ENCODE peak calls at places on chromosomes 7 and 10, in eight cellular contexts. S is AG04450; F is anterior cingulate cortex; U is activated naive CD8-positive, alpha-beta T cell treated with anti-CD3 and anti-CD28 coated beads, Interleukin-2, amount 50 U/mL, for 24 hours; X is OCI-LY7; Z is stimulated activated CD8-positive, alpha-beta memory T cell treated with anti-CD3 and anti-CD28 coated beads, Interleukin-7, amount 100 ng/mL, for 1 hour; Y is activated CD8-positive, alpha-beta memory T cell treated with anti-CD3 and anti-CD28 coated beads, Interleukin-2, amount 50 U/mL, for 4 hours; Q is astrocyte of the spinal cord. I is an unnamed sample.

GRCh38 chr7:156836443-156836842 is 56.5 kb downstream of the LMBR1 start:
- DNase-seq in S (no peak), F (no peak), U (no peak), X (no peak), Z (no peak), Y (no peak), Q (no peak), I (no peak)

GRCh38 chr7:98341106-98341505 is 59.6 kb downstream of the BRI3 start:
- DNase-seq in S (no peak), F (no peak), U (no peak), X (no peak), Z (no peak), Y (no peak), Q (peak), I (no peak)

GRCh38 chr7:157404845-157405481 is 68.2 kb downstream of the DNAJB6 start:
- DNase-seq in S (peak), F (no peak), U (peak), X (no peak), Z (no peak), Y (no peak), Q (peak), I (no peak)

GRCh38 chr10:30057421-30057841 is 2.0 kb downstream of the JCAD start:
- DNase-seq in S (no peak), F (no peak), U (no peak), X (no peak), Z (no peak), Y (no peak), Q (no peak), I (no peak)

GRCh38 chr10:42734537-42734936 is 48.1 kb upstream of the BMS1 start:
- DNase-seq in S (no peak), F (no peak), U (no peak), X (no peak), Z (no peak), Y (no peak), Q (no peak), I (no peak)

GRCh38 chr10:110460111-110460809 is 37.4 kb upstream of the DUSP5 start:
- DNase-seq in S (no peak), F (no peak), U (peak), X (peak), Z (no peak), Y (peak), Q (peak), I (no peak)

GRCh38 chr7:5495581-5496375 is 72.1 kb upstream of the TNRC18 start:
- DNase-seq in S (no peak), F (peak), U (no peak), X (peak), Z (no peak), Y (no peak), Q (no peak), I (no peak)

GRCh38 chr10:71323407-71323806 is 4.3 kb downstream of the SLC29A3 start:
- DNase-seq in S (no peak), F (no peak), U (no peak), X (peak), Z (no peak), Y (no peak), Q (no peak), I (no peak)

GRCh38 chr10:89207181-89207800 is at the start of gene CH25H:
- DNase-seq in S (no peak), F (peak), U (peak), X (no peak), Z (no peak), Y (peak), Q (peak), I (peak)

GRCh38 chr10:43227911-43228782 is 38.7 kb downstream of the RASGEF1A start:
- DNase-seq in S (no peak), F (no peak), U (no peak), X (no peak), Z (no peak), Y (peak), Q (no peak), I (peak)

GRCh38 chr7:68279827-68280400 is 1283.3 kb downstream of the TYW1 start:
- DNase-seq in S (no peak), F (no peak), U (no peak), X (no peak), Z (no peak), Y (no peak), Q (no peak), I (no peak)

GRCh38 chr10:132482090-132482489 is 55.5 kb upstream of the INPP5A start:
- DNase-seq in S (peak), F (no peak), U (no peak), X (no peak), Z (no peak), Y (no peak), Q (peak), I (no peak)